ENCODE peak calls at places on chromosomes 2 and 18, in four cellular contexts. U is HepG2, F is GM12878, T is K562. Q is an unnamed sample.

GRCh38 chr2:11784747-11785610 is 38.5 kb downstream of the LPIN1 start:
- DNase-seq in U (no peak), T (peak; percentile 62), F (no peak), Q (peak; percentile 86)

GRCh38 chr2:42138163-42139016 is 30.8 kb upstream of the EML4 start:
- DNase-seq in F (no peak), U (no peak), T (no peak), Q (no peak)

GRCh38 chr2:172333206-172333605 is 94.2 kb upstream of the ITGA6 start:
- DNase-seq in F (no peak), T (no peak), U (no peak), Q (no peak)

GRCh38 chr2:84924173-84925106 is 19.0 kb downstream of the TMSB10 start:
- DNase-seq in U (peak; percentile 95), F (peak; percentile 87), T (peak; percentile 36), Q (no peak)

GRCh38 chr18:57776354-57776753 is 26.8 kb downstream of the ATP8B1 start:
- DNase-seq in T (peak; percentile 11), U (no peak), F (no peak), Q (no peak)

GRCh38 chr2:203650860-203651613 is 55.4 kb upstream of the CD28 start:
- DNase-seq in T (peak; percentile 8), U (peak; percentile 98), F (no peak), Q (peak; percentile 17)

GRCh38 chr2:180983468-180984388 is 3.3 kb downstream of the UBE2E3 start:
- DNase-seq in T (peak; percentile 55), U (peak; percentile 77), F (no peak), Q (peak; percentile 32)

GRCh38 chr2:173401716-173402326 is 47.1 kb downstream of the CDCA7 start:
- DNase-seq in T (no peak), F (no peak), U (no peak), Q (no peak)

GRCh38 chr2:199092419-199092818 is 365.3 kb downstream of the SATB2 start:
- DNase-seq in F (no peak), T (no peak), U (no peak), Q (no peak)

GRCh38 chr2:128311755-128312341 is 6.8 kb downstream of the HS6ST1 start:
- DNase-seq in U (no peak), T (no peak), F (no peak), Q (no peak)

GRCh38 chr2:108591163-108591562 is 56.9 kb downstream of the LIMS1 start:
- DNase-seq in F (no peak), T (no peak), U (no peak), Q (no peak)

GRCh38 chr18:64330161-64330560 is 181.3 kb upstream of the LINC00305 start:
- DNase-seq in F (no peak), T (no peak), U (no peak), Q (no peak)

GRCh38 chr18:31409301-31409700 is 32.7 kb downstream of the DSG4 start:
- DNase-seq in U (no peak), T (no peak), F (no peak), Q (no peak)

GRCh38 chr2:240820607-240821428 is 799 bp upstream of the KIF1A start:
- DNase-seq in U (no peak), T (no peak), F (no peak), Q (peak; percentile 37)
- TF ChIP-seq FOXK2 in U (no peak), T (no peak), F (no peak), Q (no peak)

GRCh38 chr2:158688722-158689121 is 106.4 kb upstream of the DAPL1 start:
- DNase-seq in U (no peak), T (no peak), F (no peak), Q (no peak)

GRCh38 chr2:158687315-158687714 is 107.8 kb upstream of the DAPL1 start:
- DNase-seq in U (no peak), F (no peak), T (no peak), Q (no peak)

GRCh38 chr2:158681816-158682215 is 113.3 kb upstream of the DAPL1 start:
- DNase-seq in U (no peak), T (no peak), F (no peak), Q (no peak)

GRCh38 chr2:158685646-158686045 is 109.5 kb upstream of the DAPL1 start:
- DNase-seq in F (no peak), T (no peak), U (no peak), Q (no peak)

GRCh38 chr2:158686166-158686792 is 108.8 kb upstream of the DAPL1 start:
- DNase-seq in F (no peak), U (no peak), T (no peak), Q (no peak)
- TF ChIP-seq FOXK2 in F (no peak), U (no peak), T (no peak), Q (no peak)

GRCh38 chr2:237223208-237223861 is 137.6 kb downstream of the COPS8 start:
- DNase-seq in U (no peak), T (no peak), F (no peak), Q (no peak)
- TF ChIP-seq FOXK2 in U (no peak), T (no peak), F (no peak), Q (no peak)

DNA sequence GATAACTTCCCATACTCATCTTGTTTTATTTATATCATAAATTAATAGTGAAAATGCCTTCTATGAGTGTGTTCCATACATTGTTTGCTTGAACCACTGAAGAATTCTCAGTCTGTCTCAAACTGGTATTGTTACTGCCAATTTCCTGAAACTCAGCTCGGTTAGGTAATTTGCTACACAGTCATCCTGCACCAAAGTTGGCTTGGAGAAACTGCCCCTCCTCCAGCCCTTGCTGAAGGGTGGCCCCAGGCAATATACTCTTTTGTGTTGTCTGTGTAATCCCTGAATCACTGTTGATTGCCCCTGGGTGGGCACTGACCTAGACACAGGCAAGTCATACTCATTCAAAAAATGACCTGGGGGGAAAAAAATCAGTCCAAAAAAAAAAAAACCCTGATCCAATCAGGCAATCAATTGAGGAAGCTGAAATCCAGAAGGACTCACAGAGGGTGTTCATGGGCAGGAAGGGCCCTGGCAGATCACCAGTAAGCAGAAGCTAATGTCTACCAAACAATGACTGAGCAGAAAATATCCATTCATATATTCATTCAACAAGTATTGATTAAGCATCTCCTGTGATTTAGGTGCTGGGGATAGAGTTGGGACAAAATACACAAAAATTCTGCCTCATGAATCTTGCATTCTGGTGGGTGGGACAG is 3.8 kb upstream of the SESTD1 start:
- DNase-seq in U (peak; percentile 60), F (no peak), T (no peak), Q (no peak)
- TF ChIP-seq FOXK2 in U (no peak), F (no peak), T (no peak), Q (no peak)

GRCh38 chr18:36415606-36416005 is 118.1 kb downstream of the FHOD3 start:
- DNase-seq in F (no peak), U (no peak), T (no peak), Q (no peak)

GRCh38 chr18:36409779-36410178 is 112.3 kb downstream of the FHOD3 start:
- DNase-seq in T (no peak), F (no peak), U (no peak), Q (no peak)

GRCh38 chr18:36411745-36412168 is 114.2 kb downstream of the FHOD3 start:
- DNase-seq in F (no peak), U (peak; percentile 21), T (peak; percentile 48), Q (peak; percentile 78)

GRCh38 chr18:36410346-36410745 is 112.8 kb downstream of the FHOD3 start:
- DNase-seq in F (no peak), U (no peak), T (no peak), Q (no peak)

GRCh38 chr18:36412778-36413177 is 115.3 kb downstream of the FHOD3 start:
- DNase-seq in T (no peak), U (peak; percentile 29), F (no peak), Q (peak; percentile 71)
- TF ChIP-seq FOXK2 in T (no peak), U (no peak), F (no peak), Q (no peak)

GRCh38 chr2:213251618-213252017 is 32.6 kb upstream of the SPAG16 start:
- DNase-seq in T (peak; percentile 24), U (peak; percentile 72), F (no peak), Q (peak; percentile 31)
- TF ChIP-seq FOXK2 in T (no peak), U (no peak), F (no peak), Q (no peak)

DNA sequence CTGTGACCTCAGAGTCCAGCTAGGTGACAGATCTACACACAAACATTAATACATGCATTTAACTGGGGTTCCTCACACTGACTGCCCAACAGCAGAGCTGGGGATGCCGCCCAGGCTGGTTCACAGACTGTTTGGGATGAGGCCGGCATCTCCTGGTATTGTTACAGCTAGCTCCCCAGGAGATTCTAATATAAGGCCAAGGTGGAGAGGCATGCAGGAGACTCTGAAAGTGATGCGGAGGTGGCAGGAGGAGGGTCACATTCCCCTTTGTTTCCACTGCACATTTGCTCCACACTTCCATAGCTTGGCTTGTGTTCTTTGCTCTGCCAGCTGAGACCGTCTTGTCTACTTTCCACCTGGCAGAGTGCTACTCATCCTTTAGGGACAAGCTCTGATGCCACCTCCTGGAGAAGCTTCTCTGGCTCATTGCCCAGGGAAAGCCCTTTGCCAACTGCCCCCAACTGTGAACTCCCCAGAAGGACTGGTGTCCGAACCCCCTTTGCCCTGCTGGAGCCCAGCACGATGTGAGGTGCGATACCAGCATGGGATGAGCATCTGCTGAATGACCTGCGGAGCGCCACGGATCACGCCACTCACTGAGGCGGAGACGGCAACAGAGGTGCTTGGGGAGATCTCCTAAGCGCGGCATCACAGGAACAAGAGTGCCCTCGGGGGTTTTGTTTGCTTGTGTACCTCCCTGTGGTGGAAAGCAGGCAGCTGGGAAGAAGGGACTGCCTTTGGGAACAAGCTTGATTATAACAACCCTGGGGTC is 88.8 kb downstream of the UXS1 start:
- DNase-seq in T (no peak), F (no peak), U (no peak), Q (no peak)
- TF ChIP-seq FOXK2 in T (no peak), F (no peak), U (no peak), Q (no peak)

GRCh38 chr2:241598487-241598886 is 38.5 kb downstream of the THAP4 start:
- DNase-seq in U (peak; percentile 45), T (no peak), F (no peak), Q (no peak)

GRCh38 chr2:241597561-241597960 is 39.0 kb downstream of the BOK start:
- DNase-seq in F (no peak), U (no peak), T (no peak), Q (no peak)

GRCh38 chr2:241601841-241602240 is 35.1 kb downstream of the THAP4 start:
- DNase-seq in U (no peak), F (no peak), T (no peak), Q (no peak)

GRCh38 chr2:241595600-241596140 is 37.1 kb downstream of the BOK start:
- DNase-seq in F (no peak), U (peak; percentile 49), T (no peak), Q (no peak)

GRCh38 chr2:241598061-241598460 is 38.9 kb downstream of the THAP4 start:
- DNase-seq in U (no peak), F (no peak), T (no peak), Q (no peak)
- TF ChIP-seq FOXK2 in U (no peak), F (no peak), T (no peak), Q (no peak)

GRCh38 chr2:100504542-100504941 is 34.3 kb downstream of the NMS start:
- DNase-seq in T (no peak), F (no peak), U (no peak), Q (no peak)

DNA sequence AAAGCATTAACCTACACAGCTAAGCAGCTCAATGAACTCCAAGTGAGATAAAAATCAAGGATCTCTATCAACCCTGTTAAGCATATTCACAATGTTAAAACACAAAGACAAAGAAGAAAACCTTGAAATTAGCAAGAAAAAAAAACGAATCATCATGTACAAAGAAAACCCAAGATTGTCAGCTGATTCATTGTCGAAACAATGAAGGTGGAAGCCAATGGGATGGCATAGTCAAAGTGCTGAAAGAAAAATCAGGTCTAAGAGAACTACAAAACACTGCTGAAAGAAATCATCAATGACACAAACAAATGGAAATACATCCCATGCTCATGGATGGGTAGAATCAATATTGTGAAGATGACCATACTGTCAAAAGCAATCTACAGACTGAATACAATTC is 32.5 kb downstream of the NMS start:
- DNase-seq in U (no peak), T (no peak), F (no peak), Q (no peak)
- TF ChIP-seq FOXK2 in U (no peak), T (no peak), F (no peak), Q (no peak)